ENCODE peak calls at places on chromosomes 2 and 18, in six cellular contexts. One of them, this sample, is unnamed.
A peak's percentile ranks its signal among the peaks of the same experiment; 100 is the strongest.

GRCh38 chr2:207600211-207600610 is 25.0 kb downstream of the METTL21A start:
- DNase-seq in sciatic nerve: no peak
- DNase-seq in stimulated activated CD4-positive, alpha-beta T cell treated with anti-CD3 and anti-CD28 coated beads, Interleukin-1b, Interleukin-23, amount 100 ng/mL, for 24 hours: no peak
- DNase-seq in GM20000: no peak
- DNase-seq in Right ventricle myocardium superior: no peak
- DNase-seq in mesenteric fat pad: no peak
- DNase-seq in this sample: no peak

GRCh38 chr2:113014067-113014466 is 8.8 kb downstream of the IL36A start:
- DNase-seq in GM20000: no peak
- DNase-seq in Right ventricle myocardium superior: no peak
- DNase-seq in sciatic nerve: no peak
- DNase-seq in stimulated activated CD4-positive, alpha-beta T cell treated with anti-CD3 and anti-CD28 coated beads, Interleukin-1b, Interleukin-23, amount 100 ng/mL, for 24 hours: no peak
- DNase-seq in mesenteric fat pad: no peak
- DNase-seq in this sample: no peak

GRCh38 chr2:191521608-191522208 is 156.2 kb upstream of the NABP1 start:
- DNase-seq in GM20000: peak; percentile 17
- DNase-seq in sciatic nerve: no peak
- DNase-seq in stimulated activated CD4-positive, alpha-beta T cell treated with anti-CD3 and anti-CD28 coated beads, Interleukin-1b, Interleukin-23, amount 100 ng/mL, for 24 hours: no peak
- DNase-seq in mesenteric fat pad: no peak
- DNase-seq in Right ventricle myocardium superior: no peak
- DNase-seq in this sample: no peak

GRCh38 chr2:188628989-188629889 is 337.6 kb downstream of the GULP1 start:
- DNase-seq in mesenteric fat pad: no peak
- DNase-seq in sciatic nerve: peak; percentile 65
- DNase-seq in stimulated activated CD4-positive, alpha-beta T cell treated with anti-CD3 and anti-CD28 coated beads, Interleukin-1b, Interleukin-23, amount 100 ng/mL, for 24 hours: no peak
- DNase-seq in GM20000: no peak
- DNase-seq in Right ventricle myocardium superior: no peak
- DNase-seq in this sample: no peak

GRCh38 chr18:23226386-23226785 is 91.1 kb downstream of the CABLES1 start:
- DNase-seq in Right ventricle myocardium superior: no peak
- DNase-seq in mesenteric fat pad: no peak
- DNase-seq in sciatic nerve: no peak
- DNase-seq in stimulated activated CD4-positive, alpha-beta T cell treated with anti-CD3 and anti-CD28 coated beads, Interleukin-1b, Interleukin-23, amount 100 ng/mL, for 24 hours: no peak
- DNase-seq in GM20000: no peak
- DNase-seq in this sample: no peak

GRCh38 chr2:210593166-210593565 is 36.8 kb downstream of the CPS1 start:
- DNase-seq in stimulated activated CD4-positive, alpha-beta T cell treated with anti-CD3 and anti-CD28 coated beads, Interleukin-1b, Interleukin-23, amount 100 ng/mL, for 24 hours: no peak
- DNase-seq in sciatic nerve: no peak
- DNase-seq in GM20000: no peak
- DNase-seq in mesenteric fat pad: no peak
- DNase-seq in Right ventricle myocardium superior: no peak
- DNase-seq in this sample: no peak

GRCh38 chr2:201959626-201960025 is 74.0 kb upstream of the FZD7 start:
- DNase-seq in Right ventricle myocardium superior: no peak
- DNase-seq in GM20000: no peak
- DNase-seq in stimulated activated CD4-positive, alpha-beta T cell treated with anti-CD3 and anti-CD28 coated beads, Interleukin-1b, Interleukin-23, amount 100 ng/mL, for 24 hours: no peak
- DNase-seq in mesenteric fat pad: no peak
- DNase-seq in sciatic nerve: no peak
- DNase-seq in this sample: no peak

GRCh38 chr2:5444168-5444567 is 248.0 kb upstream of the SOX11 start:
- DNase-seq in GM20000: no peak
- DNase-seq in stimulated activated CD4-positive, alpha-beta T cell treated with anti-CD3 and anti-CD28 coated beads, Interleukin-1b, Interleukin-23, amount 100 ng/mL, for 24 hours: no peak
- DNase-seq in mesenteric fat pad: no peak
- DNase-seq in Right ventricle myocardium superior: no peak
- DNase-seq in sciatic nerve: no peak
- DNase-seq in this sample: no peak

GRCh38 chr2:239826376-239826775 is 198.8 kb downstream of the NDUFA10 start:
- DNase-seq in GM20000: no peak
- DNase-seq in mesenteric fat pad: peak; percentile 51
- DNase-seq in sciatic nerve: peak; percentile 9
- DNase-seq in Right ventricle myocardium superior: no peak
- DNase-seq in stimulated activated CD4-positive, alpha-beta T cell treated with anti-CD3 and anti-CD28 coated beads, Interleukin-1b, Interleukin-23, amount 100 ng/mL, for 24 hours: no peak
- DNase-seq in this sample: no peak

This sample was measured in keratinocyte.